ENCODE peak calls at places on chromosomes 4 and X, in five cellular contexts. O is K562, K is endothelial cell of umbilical vein, D is HCT116, A is GM12878. X is an unnamed sample.

GRCh38 chr4:180598281-180598680 is 1644.9 kb upstream of the TENM3 start:
- DNase-seq in O (no peak), K (no peak), D (no peak), A (no peak), X (no peak)

GRCh38 chrX:21529771-21530170 is 128.4 kb downstream of the KLHL34 start:
- DNase-seq in O (no peak), K (peak; percentile 73), D (no peak), A (no peak), X (no peak)

GRCh38 chr4:136750898-136751297 is 781.4 kb downstream of the PCDH18 start:
- DNase-seq in O (no peak), K (no peak), D (no peak), A (no peak), X (no peak)

GRCh38 chrX:48487362-48487785 is 11.4 kb downstream of the FTSJ1 start:
- DNase-seq in O (peak; percentile 48), K (no peak), D (peak; percentile 90), A (no peak), X (no peak)

GRCh38 chrX:1086444-1087409 is 125.7 kb downstream of the CRLF2 start:
- DNase-seq in O (no peak), K (no peak), D (peak; percentile 93), A (no peak), X (no peak)

GRCh38 chr4:112704991-112705845 is 68.3 kb downstream of the LARP7 start:
- DNase-seq in O (no peak), K (peak; percentile 46), D (peak; percentile 8), A (no peak), X (no peak)

GRCh38 chrX:1084689-1085088 is 127.8 kb downstream of the CRLF2 start:
- DNase-seq in O (no peak), K (no peak), D (no peak), A (no peak), X (no peak)

GRCh38 chr4:42252315-42252714 is 99.9 kb upstream of the BEND4 start:
- DNase-seq in O (no peak), K (no peak), D (no peak), A (no peak), X (no peak)

GRCh38 chr4:130336585-130337217 is 1240.7 kb downstream of the C4orf33 start:
- DNase-seq in O (no peak), K (peak; percentile 44), D (peak; percentile 26), A (no peak), X (no peak)

GRCh38 chrX:39513836-39514235 is 583.9 kb downstream of the BCOR start:
- DNase-seq in O (peak; percentile 17), K (no peak), D (no peak), A (no peak), X (no peak)

GRCh38 chrX:49186125-49187027 is at the start of gene PRICKLE3:
- DNase-seq in O (peak; percentile 77), K (peak; percentile 55), D (no peak), A (no peak), X (peak; percentile 89)

GRCh38 chr4:138858419-138858818 is 157.2 kb upstream of the NOCT start:
- DNase-seq in O (no peak), K (no peak), D (no peak), A (no peak), X (no peak)

GRCh38 chr4:110055014-110055768 is 142.5 kb downstream of the EGF start:
- DNase-seq in O (no peak), K (no peak), D (no peak), A (peak; percentile 80), X (no peak)

GRCh38 chrX:23797371-23798128 is 14.6 kb downstream of the SAT1 start:
- DNase-seq in O (no peak), K (peak; percentile 42), D (no peak), A (no peak), X (peak; percentile 66)
- TF ChIP-seq CTCF in O (no peak), K (no peak), D (peak; percentile 6), A (no peak), X (no peak)

GRCh38 chrX:52576474-52576873 is 59.6 kb upstream of the XAGE1B start:
- DNase-seq in O (no peak), K (no peak), D (no peak), A (no peak), X (no peak)

GRCh38 chrX:52574416-52575275 is 57.8 kb upstream of the XAGE1B start:
- DNase-seq in O (peak; percentile 31), K (peak; percentile 41), D (peak; percentile 22), A (peak; percentile 2), X (peak; percentile 41)

GRCh38 chrX:52576946-52577345 is 60.1 kb upstream of the XAGE1B start:
- DNase-seq in O (no peak), K (no peak), D (no peak), A (no peak), X (peak; percentile 38)

DNA sequence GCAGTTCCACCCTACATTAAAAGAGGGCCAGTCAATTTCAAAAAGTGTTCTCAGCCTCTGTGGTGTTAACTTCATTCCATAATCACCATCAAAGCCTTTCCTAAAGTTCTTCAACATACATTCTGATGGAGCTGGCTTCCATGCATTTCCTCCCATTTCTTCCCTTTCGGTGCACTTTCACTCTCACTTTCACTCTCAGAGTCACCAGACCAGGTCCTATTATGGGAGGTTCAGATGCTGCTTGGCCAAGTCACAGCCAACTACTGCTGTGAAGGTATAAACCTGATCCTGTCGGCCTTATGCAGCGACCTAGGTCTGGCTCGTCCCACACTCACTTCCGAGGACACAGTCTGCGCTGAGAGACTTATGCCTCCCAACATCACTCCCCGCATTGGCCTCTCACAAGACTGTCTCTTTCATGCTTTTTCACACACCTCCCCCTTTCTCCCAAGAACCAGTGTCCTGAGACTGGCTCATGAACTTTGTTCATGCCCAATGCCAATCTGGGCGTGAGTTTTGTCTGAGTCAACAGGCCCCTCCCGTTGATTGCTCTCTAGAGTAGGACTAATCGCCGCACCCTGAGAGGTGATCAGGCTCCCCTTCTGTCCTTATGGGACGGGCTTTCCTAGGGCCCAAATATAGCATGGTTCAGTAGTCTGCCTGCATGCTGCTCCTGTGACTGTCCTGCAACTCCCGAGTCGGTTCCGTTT is 60.8 kb upstream of the XAGE1B start:
- DNase-seq in O (no peak), K (no peak), D (no peak), A (no peak), X (peak; percentile 68)
- H3K9ac ChIP-seq in O (no peak overlapping the region), K (no peak overlapping the region), D (no peak overlapping the region), A (no peak overlapping the region), X (no peak overlapping the region)

DNA sequence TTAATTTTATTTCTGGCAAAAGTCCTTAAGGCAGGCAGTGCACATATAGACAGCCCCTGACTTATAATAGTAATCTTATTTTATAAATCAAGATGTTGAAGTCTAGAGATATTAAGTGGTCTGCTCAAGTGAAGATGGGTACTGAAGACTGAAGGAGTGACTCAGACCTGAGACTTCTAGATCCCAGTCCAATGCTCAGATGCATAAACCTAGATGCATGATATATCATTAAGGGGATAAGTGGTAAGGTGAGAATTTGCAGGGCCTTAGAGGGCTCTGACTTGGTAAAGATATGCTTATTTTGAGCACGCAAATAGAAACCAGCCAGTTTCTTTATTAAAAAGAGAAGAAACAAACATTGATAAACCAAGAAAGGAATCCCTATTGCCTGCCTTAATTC is 42.9 kb downstream of the SLC9A7 start:
- DNase-seq in O (no peak), K (no peak), D (no peak), A (no peak), X (no peak)
- H3K4me3 ChIP-seq in O (no peak overlapping the region), K (no peak overlapping the region), D (no peak overlapping the region), A (peak overlapping the region; percentile 13), X (no peak overlapping the region)

DNA sequence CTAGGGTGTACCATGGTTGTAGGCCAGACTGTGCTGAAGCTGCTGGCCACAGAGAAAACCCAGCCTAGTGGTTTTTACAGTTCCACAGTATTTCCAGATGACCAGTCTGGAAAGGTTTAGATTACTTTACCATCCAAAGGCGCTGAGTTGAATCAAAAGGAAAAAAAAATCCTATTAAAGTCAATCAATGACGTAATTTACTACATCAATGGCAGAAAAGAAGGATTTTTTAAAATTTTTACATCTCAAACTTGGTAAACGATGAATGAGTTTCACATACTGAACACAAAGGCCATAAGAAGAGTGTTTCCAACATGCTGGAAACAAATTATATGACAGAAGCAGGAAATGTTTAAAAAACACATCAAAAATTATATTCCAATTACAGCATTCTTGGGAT is 130.6 kb upstream of the ETNPPL start:
- DNase-seq in O (no peak), K (no peak), D (no peak), A (no peak), X (no peak)
- TF ChIP-seq CTCF in O (no peak), K (no peak), D (no peak), A (no peak), X (no peak)

GRCh38 chrX:19513383-19513782 is 1.9 kb downstream of the MAP3K15 start:
- DNase-seq in O (no peak), K (no peak), D (no peak), A (no peak), X (no peak)
- H3K9ac ChIP-seq in O (no peak overlapping the region), K (no peak overlapping the region), D (no peak overlapping the region), A (no peak overlapping the region), X (no peak overlapping the region)

GRCh38 chrX:72080150-72080549 is 51.6 kb downstream of the RTL5 start:
- DNase-seq in O (no peak), K (peak; percentile 20), D (no peak), A (no peak), X (no peak)
- H3K4me3 ChIP-seq in O (no peak overlapping the region), K (peak overlapping the region; percentile 84), D (no peak overlapping the region), A (no peak overlapping the region), X (no peak overlapping the region)

GRCh38 chr4:116551798-116552197 is 533.6 kb downstream of the TRAM1L1 start:
- DNase-seq in O (no peak), K (no peak), D (no peak), A (no peak), X (no peak)
- TF ChIP-seq CTCF in O (no peak), K (no peak), D (no peak), A (no peak), X (no peak)

GRCh38 chr4:40848981-40849380 is 99.2 kb downstream of the NSUN7 start:
- DNase-seq in O (no peak), K (peak; percentile 58), D (no peak), A (no peak), X (no peak)
- H3K9ac ChIP-seq in O (no peak overlapping the region), K (no peak overlapping the region), D (no peak overlapping the region), A (no peak overlapping the region), X (no peak overlapping the region)

GRCh38 chr4:4864443-4864939 is 5.0 kb downstream of the MSX1 start:
- DNase-seq in O (no peak), K (no peak), D (no peak), A (no peak), X (no peak)

GRCh38 chr4:4866124-4866832 is 6.8 kb downstream of the MSX1 start:
- DNase-seq in O (no peak), K (no peak), D (no peak), A (no peak), X (no peak)

GRCh38 chr4:4865705-4866123 is 6.2 kb downstream of the MSX1 start:
- DNase-seq in O (no peak), K (no peak), D (no peak), A (no peak), X (no peak)

GRCh38 chr4:4866833-4867744 is 7.6 kb downstream of the MSX1 start:
- DNase-seq in O (no peak), K (no peak), D (no peak), A (no peak), X (no peak)

GRCh38 chr4:4864940-4865704 is 5.7 kb downstream of the MSX1 start:
- DNase-seq in O (no peak), K (no peak), D (no peak), A (no peak), X (no peak)
- H3K4me3 ChIP-seq in O (no peak overlapping the region), K (no peak overlapping the region), D (no peak overlapping the region), A (no peak overlapping the region), X (no peak overlapping the region)

GRCh38 chr4:107034091-107034698 is 1.9 kb downstream of the DKK2 start:
- DNase-seq in O (no peak), K (peak; percentile 52), D (no peak), A (no peak), X (no peak)
- TF ChIP-seq CTCF in O (peak; percentile 7), K (peak; percentile 42), D (no peak), A (no peak), X (no peak)

X was measured in colonic mucosa.